ENCODE peak calls at places on chromosomes 6 and 20, in seven cellular contexts. C, Y, B, W, A, R and S are unnamed samples.

GRCh38 chr6:141398954-141399353 is 733.8 kb upstream of the GJE1 start:
- DNase-seq in W (peak), R (no peak), Y (no peak), C (no peak), A (no peak), B (no peak), S (no peak)

GRCh38 chr20:58886546-58886945 is 34.0 kb downstream of the GNAS start:
- DNase-seq in B (no peak), C (no peak), Y (no peak), A (no peak), R (no peak), W (no peak), S (no peak)

GRCh38 chr6:37032239-37032638 is 26.8 kb downstream of the FGD2 start:
- DNase-seq in C (no peak), R (no peak), A (no peak), B (no peak), W (no peak), Y (no peak), S (no peak)

GRCh38 chr6:111231078-111231435 is 143.8 kb downstream of the SLC16A10 start:
- DNase-seq in W (no peak), C (no peak), B (no peak), R (no peak), Y (no peak), A (no peak), S (no peak)

GRCh38 chr6:101980924-101981323 is 587.4 kb downstream of the GRIK2 start:
- DNase-seq in R (no peak), W (no peak), B (no peak), Y (no peak), A (no peak), C (no peak), S (no peak)

GRCh38 chr20:44650777-44651493 is 564 bp downstream of the ADA start:
- DNase-seq in Y (peak), W (no peak), R (peak), C (no peak), B (peak), A (peak), S (peak)

GRCh38 chr6:22124756-22125155 is 172.1 kb downstream of the PRL start:
- DNase-seq in W (no peak), Y (peak), B (no peak), R (no peak), A (no peak), C (no peak), S (no peak)

GRCh38 chr6:93801101-93801847 is 381.9 kb upstream of the EPHA7 start:
- DNase-seq in C (no peak), W (no peak), B (no peak), R (no peak), A (no peak), Y (no peak), S (no peak)

GRCh38 chr6:15386110-15386755 is 140.4 kb downstream of the JARID2 start:
- DNase-seq in Y (no peak), A (no peak), R (no peak), W (no peak), C (no peak), B (no peak), S (no peak)

GRCh38 chr20:50652702-50653294 is 38.5 kb downstream of the RIPOR3 start:
- DNase-seq in R (no peak), Y (no peak), B (no peak), A (no peak), C (no peak), W (no peak), S (no peak)

GRCh38 chr6:107113460-107114212 is 1.7 kb downstream of the BEND3 start:
- DNase-seq in A (no peak), B (no peak), W (no peak), C (peak), Y (peak), R (no peak), S (no peak)

GRCh38 chr6:7727150-7727950 is 1.5 kb downstream of the BMP6 start:
- DNase-seq in A (no peak), W (no peak), B (no peak), C (no peak), R (no peak), Y (peak), S (no peak)

GRCh38 chr6:158474961-158475343 is 84.9 kb upstream of the TMEM181 start:
- DNase-seq in R (no peak), Y (peak), A (no peak), W (peak), C (no peak), B (no peak), S (no peak)

GRCh38 chr20:50575869-50576720 is 65.9 kb downstream of the PTPN1 start:
- DNase-seq in R (peak), W (peak), A (peak), Y (peak), C (peak), B (peak), S (peak)

GRCh38 chr6:56664007-56664406 is 21.3 kb upstream of the DST start:
- DNase-seq in A (no peak), R (no peak), B (no peak), W (no peak), Y (peak), C (no peak), S (no peak)

GRCh38 chr20:12823742-12824141 is 185.0 kb upstream of the SPTLC3 start:
- DNase-seq in R (no peak), C (no peak), W (no peak), B (no peak), A (no peak), Y (no peak), S (no peak)

GRCh38 chr20:56733967-56734366 is 104.9 kb downstream of the TFAP2C start:
- DNase-seq in C (no peak), A (no peak), Y (no peak), W (no peak), B (no peak), R (no peak), S (no peak)

GRCh38 chr6:139147628-139148027 is 12.7 kb downstream of the HECA start:
- DNase-seq in B (no peak), W (no peak), R (no peak), Y (no peak), A (no peak), C (no peak), S (no peak)

GRCh38 chr20:60903325-60903958 is 348.6 kb upstream of the CDH4 start:
- DNase-seq in C (no peak), Y (no peak), W (no peak), A (no peak), R (no peak), B (no peak), S (no peak)

GRCh38 chr6:148367418-148368024 is 24.9 kb downstream of the SASH1 start:
- DNase-seq in A (no peak), B (peak), W (peak), R (peak), C (no peak), Y (peak), S (no peak)

GRCh38 chr20:21315138-21315537 is 12.0 kb downstream of the XRN2 start:
- DNase-seq in W (peak), C (no peak), R (peak), Y (peak), B (no peak), A (no peak), S (no peak)

GRCh38 chr20:4026093-4026601 is 10.8 kb upstream of the RNF24 start:
- DNase-seq in C (no peak), B (no peak), R (peak), Y (peak), A (no peak), W (peak), S (no peak)